ENCODE peak calls at places on chromosomes 11 and 22, in nine cellular contexts. S is HTR-8/SVneo; G is adrenal gland; L is aorta; Z is OCI-LY7; Y is stimulated activated CD8-positive, alpha-beta memory T cell treated with anti-CD3 and anti-CD28 coated beads, Interleukin-15, amount 100 ng/mL, for 24 hours; Q is effector memory CD8-positive, alpha-beta T cell; V is fibroblast of pulmonary artery; B is AG08395. J is an unnamed sample.

GRCh38 chr22:17860220-17860965 is 86.1 kb upstream of the BID start:
- DNase-seq in S (no peak), G (no peak), L (no peak), Z (no peak), Y (no peak), Q (no peak), V (no peak), B (no peak), J (no peak)

GRCh38 chr11:79314906-79315689 is 125.7 kb downstream of the TENM4 start:
- DNase-seq in S (no peak), G (no peak), L (no peak), Z (no peak), Y (no peak), Q (no peak), V (peak), B (no peak), J (no peak)

GRCh38 chr11:859394-860131 is 16.9 kb downstream of the TSPAN4 start:
- DNase-seq in S (no peak), G (peak), L (peak), Z (no peak), Y (no peak), Q (no peak), V (peak), B (peak), J (peak)

GRCh38 chr11:127996825-127997224 is 590.5 kb downstream of the ETS1 start:
- DNase-seq in S (no peak), G (no peak), L (no peak), Z (no peak), Y (no peak), Q (no peak), V (peak), B (peak), J (peak)

GRCh38 chr22:45341503-45341902 is 31.8 kb downstream of the FAM118A start:
- DNase-seq in S (no peak), G (no peak), L (no peak), Z (no peak), Y (no peak), Q (no peak), V (no peak), B (no peak), J (no peak)

GRCh38 chr11:57323503-57324153 is 1.1 kb downstream of the TNKS1BP1 start:
- DNase-seq in S (no peak), G (no peak), L (no peak), Z (no peak), Y (no peak), Q (no peak), V (peak), B (peak), J (no peak)

GRCh38 chr11:107247189-107247588 is 210.4 kb downstream of the CWF19L2 start:
- DNase-seq in S (no peak), G (no peak), L (no peak), Z (no peak), Y (no peak), Q (no peak), V (no peak), B (no peak), J (no peak)

GRCh38 chr22:36828815-36829214 is 12.0 kb upstream of the PVALB start:
- DNase-seq in S (no peak), G (no peak), L (no peak), Z (no peak), Y (no peak), Q (no peak), V (no peak), B (no peak), J (no peak)

GRCh38 chr11:86938900-86939880 is 16.0 kb downstream of the FZD4 start:
- DNase-seq in S (no peak), G (no peak), L (no peak), Z (peak), Y (no peak), Q (no peak), V (peak), B (peak), J (no peak)

GRCh38 chr11:70637949-70638598 is 239.7 kb downstream of the CTTN start:
- DNase-seq in S (no peak), G (no peak), L (no peak), Z (no peak), Y (no peak), Q (no peak), V (no peak), B (no peak), J (no peak)

GRCh38 chr22:28989484-28989883 is 72.1 kb downstream of the C22orf31 start:
- DNase-seq in S (no peak), G (no peak), L (no peak), Z (no peak), Y (no peak), Q (no peak), V (peak), B (no peak), J (no peak)

GRCh38 chr22:47750086-47750485 is 987.6 kb downstream of the TBC1D22A start:
- DNase-seq in S (no peak), G (no peak), L (no peak), Z (no peak), Y (no peak), Q (no peak), V (no peak), B (no peak), J (no peak)

GRCh38 chr22:32069579-32070372 is 26.7 kb downstream of the SLC5A1 start:
- DNase-seq in S (no peak), G (no peak), L (no peak), Z (no peak), Y (no peak), Q (no peak), V (no peak), B (no peak), J (no peak)

GRCh38 chr22:46657996-46658947 is 38.1 kb downstream of the GRAMD4 start:
- DNase-seq in S (no peak), G (no peak), L (no peak), Z (no peak), Y (no peak), Q (no peak), V (no peak), B (no peak), J (no peak)

GRCh38 chr22:45966320-45966891 is 10.6 kb downstream of the WNT7B start:
- DNase-seq in S (no peak), G (no peak), L (no peak), Z (no peak), Y (no peak), Q (no peak), V (no peak), B (no peak), J (no peak)

GRCh38 chr11:104565581-104565956 is 332.7 kb downstream of the CASP12 start:
- DNase-seq in S (no peak), G (no peak), L (no peak), Z (no peak), Y (no peak), Q (no peak), V (no peak), B (no peak), J (no peak)

GRCh38 chr11:113991170-113991569 is 16.3 kb downstream of the HTR3A start:
- DNase-seq in S (no peak), G (no peak), L (no peak), Z (no peak), Y (no peak), Q (no peak), V (peak), B (peak), J (no peak)

GRCh38 chr22:25062378-25063095 is 110.0 kb downstream of the KIAA1671 start:
- DNase-seq in S (no peak), G (no peak), L (peak), Z (no peak), Y (no peak), Q (peak), V (no peak), B (no peak), J (no peak)

GRCh38 chr11:7060828-7061227 is 28.0 kb upstream of the RBMXL2 start:
- DNase-seq in S (no peak), G (no peak), L (no peak), Z (no peak), Y (no peak), Q (no peak), V (peak), B (peak), J (peak)

GRCh38 chr22:17706947-17707346 is 67.3 kb downstream of the BID start:
- DNase-seq in S (no peak), G (no peak), L (no peak), Z (no peak), Y (no peak), Q (no peak), V (no peak), B (no peak), J (no peak)

GRCh38 chr11:114438303-114438702 is 964 bp upstream of the REXO2 start:
- DNase-seq in S (no peak), G (no peak), L (no peak), Z (no peak), Y (no peak), Q (no peak), V (peak), B (no peak), J (no peak)

GRCh38 chr11:26621147-26621546 is 49.1 kb upstream of the MUC15 start:
- DNase-seq in S (peak), G (no peak), L (no peak), Z (no peak), Y (no peak), Q (no peak), V (peak), B (peak), J (peak)

GRCh38 chr11:56783448-56784041 is 35.0 kb upstream of the OR9G4 start:
- DNase-seq in S (peak), G (no peak), L (no peak), Z (peak), Y (no peak), Q (no peak), V (peak), B (peak), J (peak)

GRCh38 chr11:55501014-55501413 is 53.3 kb upstream of the OR4C15 start:
- DNase-seq in S (no peak), G (no peak), L (no peak), Z (no peak), Y (no peak), Q (no peak), V (no peak), B (no peak), J (no peak)

GRCh38 chr11:11243790-11244469 is 109.1 kb downstream of the CSNK2A3 start:
- DNase-seq in S (peak), G (peak), L (no peak), Z (peak), Y (no peak), Q (no peak), V (peak), B (peak), J (no peak)

J was measured in AG09309.